ENCODE peak calls at places on chromosomes 12 and 14, in ten cellular contexts. J, V, D, X, S, Y, M, L, R and O are unnamed samples.

GRCh38 chr12:106289196-106289681 is 13.3 kb upstream of the TCP11L2 start:
- DNase-seq in J (no peak), S (peak; percentile 28), V (no peak), D (no peak), L (no peak), Y (no peak), M (no peak), X (no peak), R (no peak), O (no peak)

GRCh38 chr12:107655281-107656065 is 30.1 kb upstream of the PWP1 start:
- DNase-seq in S (no peak), V (no peak), X (no peak), L (no peak), Y (no peak), J (no peak), R (no peak), M (no peak), D (no peak), O (no peak)

GRCh38 chr12:104501641-104502040 is 44.9 kb downstream of the CHST11 start:
- DNase-seq in M (no peak), Y (no peak), D (no peak), V (no peak), X (no peak), L (no peak), J (no peak), S (no peak), R (no peak), O (no peak)

GRCh38 chr12:113287899-113288282 is 47.0 kb downstream of the SLC8B1 start:
- DNase-seq in V (no peak), Y (no peak), S (no peak), L (no peak), M (no peak), X (no peak), R (no peak), J (no peak), D (no peak), O (no peak)

GRCh38 chr12:69388371-69388770 is 28.8 kb downstream of the YEATS4 start:
- DNase-seq in J (no peak), L (peak; percentile 33), S (peak; percentile 62), R (no peak), Y (peak; percentile 34), X (no peak), M (no peak), V (peak; percentile 41), D (peak; percentile 56), O (no peak)

GRCh38 chr12:117580718-117581062 is 219.3 kb upstream of the NOS1 start:
- DNase-seq in S (peak; percentile 12), Y (peak; percentile 24), M (peak; percentile 78), X (no peak), V (peak; percentile 51), J (no peak), L (no peak), R (no peak), D (no peak), O (no peak)

GRCh38 chr14:101192661-101193000 is 289.1 kb upstream of the RTL1 start:
- DNase-seq in L (no peak), M (no peak), J (no peak), R (no peak), Y (no peak), D (no peak), S (no peak), X (no peak), V (no peak), O (no peak)

GRCh38 chr12:14567311-14568195 is at the start of gene PLBD1:
- DNase-seq in V (no peak), M (no peak), S (peak; percentile 28), J (no peak), R (no peak), X (peak; percentile 87), L (no peak), D (no peak), Y (no peak), O (peak; percentile 55)

GRCh38 chr12:46661161-46661845 is 164.5 kb downstream of the SLC38A4 start:
- DNase-seq in D (peak; percentile 80), R (no peak), L (peak; percentile 64), Y (peak; percentile 71), X (no peak), V (peak; percentile 68), S (peak; percentile 87), M (peak; percentile 45), J (no peak), O (no peak)

GRCh38 chr14:68951051-68951797 is 27.9 kb downstream of the ACTN1 start:
- DNase-seq in X (peak; percentile 82), J (peak; percentile 100), D (no peak), M (no peak), V (peak; percentile 77), L (peak; percentile 95), S (peak; percentile 100), Y (peak; percentile 85), R (no peak), O (peak; percentile 94)

GRCh38 chr12:26691234-26691970 is 141.6 kb downstream of the ITPR2 start:
- DNase-seq in M (peak; percentile 38), Y (peak; percentile 81), J (peak; percentile 61), X (no peak), V (peak; percentile 97), R (no peak), D (no peak), S (peak; percentile 97), L (peak; percentile 90), O (no peak)

GRCh38 chr12:3041558-3042164 is 35.5 kb upstream of the TSPAN9 start:
- DNase-seq in S (peak; percentile 80), D (peak; percentile 74), L (peak; percentile 58), V (peak; percentile 74), X (no peak), R (no peak), J (peak; percentile 73), Y (peak; percentile 69), M (peak; percentile 85), O (no peak)

GRCh38 chr14:26527095-26527494 is 70.7 kb downstream of the NOVA1 start:
- DNase-seq in D (no peak), X (no peak), M (no peak), Y (no peak), V (peak; percentile 23), S (no peak), J (no peak), R (no peak), L (peak; percentile 43), O (no peak)

GRCh38 chr12:109020750-109021380 is at the start of gene SVOP:
- DNase-seq in V (peak; percentile 68), J (peak; percentile 68), L (peak; percentile 18), Y (peak; percentile 29), D (peak; percentile 8), S (peak; percentile 70), R (no peak), X (peak; percentile 79), M (peak; percentile 90), O (no peak)

GRCh38 chr14:56471056-56471455 is 108.5 kb upstream of the TMEM260 start:
- DNase-seq in J (no peak), L (no peak), M (no peak), V (no peak), R (no peak), D (no peak), Y (no peak), S (no peak), X (no peak), O (no peak)

GRCh38 chr14:36952702-36953101 is 219.7 kb downstream of the SLC25A21 start:
- DNase-seq in X (no peak), J (no peak), D (no peak), M (no peak), L (peak; percentile 42), S (peak; percentile 84), R (no peak), Y (peak; percentile 34), V (peak; percentile 9), O (no peak)

GRCh38 chr12:109650808-109651207 is 62.8 kb upstream of the FAM222A start:
- DNase-seq in S (no peak), Y (no peak), X (peak; percentile 13), J (no peak), L (no peak), D (no peak), R (no peak), V (no peak), M (no peak), O (no peak)

GRCh38 chr12:24979286-24979685 is 30.4 kb upstream of the BCAT1 start:
- DNase-seq in V (no peak), L (no peak), R (no peak), X (no peak), S (no peak), M (no peak), Y (no peak), J (no peak), D (no peak), O (no peak)

GRCh38 chr12:108589028-108589839 is 8.7 kb downstream of the TMEM119 start:
- DNase-seq in D (no peak), V (no peak), X (no peak), M (no peak), S (no peak), L (no peak), Y (no peak), R (no peak), J (no peak), O (no peak)

GRCh38 chr14:67491741-67492504 is 3.4 kb upstream of the TMEM229B start:
- DNase-seq in M (no peak), R (no peak), D (no peak), V (no peak), S (no peak), L (no peak), Y (no peak), J (no peak), X (no peak), O (no peak)

GRCh38 chr14:59240356-59240755 is 51.9 kb downstream of the DAAM1 start:
- DNase-seq in S (no peak), M (no peak), Y (no peak), X (no peak), V (no peak), J (no peak), D (no peak), L (no peak), R (no peak), O (no peak)

GRCh38 chr12:15852383-15852782 is 29.8 kb upstream of the STRAP start:
- DNase-seq in M (no peak), Y (no peak), J (no peak), R (no peak), D (no peak), L (no peak), S (peak; percentile 26), X (no peak), V (no peak), O (no peak)

GRCh38 chr14:23209651-23210423 is 26.4 kb upstream of the SLC7A8 start:
- DNase-seq in M (no peak), J (no peak), X (no peak), V (no peak), D (no peak), R (no peak), Y (no peak), S (peak; percentile 20), L (peak; percentile 22), O (no peak)

GRCh38 chr12:121026274-121027045 is 10.2 kb upstream of the C12orf43 start:
- DNase-seq in S (no peak), R (no peak), L (no peak), X (peak; percentile 39), V (no peak), J (no peak), M (peak; percentile 37), D (no peak), Y (no peak), O (no peak)

GRCh38 chr14:65109357-65109756 is 7.0 kb upstream of the MAX start:
- DNase-seq in V (no peak), X (no peak), S (no peak), D (no peak), L (no peak), R (no peak), Y (no peak), M (no peak), J (no peak), O (no peak)

GRCh38 chr12:53145383-53145782 is 35.1 kb upstream of the ZNF740 start:
- DNase-seq in V (no peak), M (no peak), S (peak; percentile 36), X (no peak), D (no peak), R (no peak), J (no peak), Y (no peak), L (peak; percentile 52), O (no peak)

GRCh38 chr14:23383041-23383440 is 6.2 kb downstream of the CMTM5 start:
- DNase-seq in R (no peak), X (no peak), D (no peak), J (no peak), Y (no peak), L (no peak), M (no peak), V (no peak), S (no peak), O (peak; percentile 14)

GRCh38 chr14:52553671-52554575 is 1.3 kb downstream of the GPR137C start:
- DNase-seq in R (peak; percentile 66), V (peak; percentile 55), M (peak; percentile 74), S (peak; percentile 86), Y (peak; percentile 52), D (peak; percentile 84), X (peak; percentile 92), L (peak; percentile 53), J (peak; percentile 92), O (peak; percentile 78)